ENCODE peak calls at places on chromosomes 12 and 14, in nine cellular contexts. R, G, V, Q, M, N, L, F and I are unnamed samples.

GRCh38 chr12:81231574-81232368 is 153.9 kb downstream of the ACSS3 start:
- DNase-seq in R (no peak), G (no peak), V (no peak), Q (no peak), M (no peak), N (no peak), L (no peak), F (no peak), I (no peak)

GRCh38 chr14:97785495-97785894 is 988.3 kb downstream of the VRK1 start:
- DNase-seq in R (no peak), G (no peak), V (no peak), Q (no peak), M (no peak), N (peak), L (no peak), F (no peak), I (no peak)

GRCh38 chr12:108570743-108571603 is 8.6 kb downstream of the ISCU start:
- DNase-seq in R (peak), G (no peak), V (no peak), Q (no peak), M (peak), N (peak), L (peak), F (peak), I (no peak)

GRCh38 chr14:26199599-26200370 is 398.0 kb downstream of the NOVA1 start:
- DNase-seq in R (no peak), G (no peak), V (peak), Q (no peak), M (no peak), N (peak), L (peak), F (no peak), I (no peak)

GRCh38 chr12:107207931-107208515 is 114.7 kb upstream of the CRY1 start:
- DNase-seq in R (peak), G (no peak), V (peak), Q (no peak), M (no peak), N (no peak), L (peak), F (no peak), I (no peak)

GRCh38 chr12:48631071-48631470 is 51.0 kb downstream of the KANSL2 start:
- DNase-seq in R (no peak), G (peak), V (no peak), Q (no peak), M (no peak), N (no peak), L (no peak), F (no peak), I (no peak)

GRCh38 chr14:91228112-91229004 is 16.1 kb downstream of the GPR68 start:
- DNase-seq in R (peak), G (peak), V (peak), Q (peak), M (peak), N (no peak), L (peak), F (peak), I (no peak)

GRCh38 chr14:73460691-73461127 is 2.4 kb upstream of the NUMB start:
- DNase-seq in R (peak), G (no peak), V (peak), Q (peak), M (no peak), N (no peak), L (peak), F (peak), I (no peak)

GRCh38 chr14:75427482-75428229 is at the start of gene JDP2:
- DNase-seq in R (peak), G (peak), V (peak), Q (peak), M (peak), N (peak), L (peak), F (peak), I (no peak)

GRCh38 chr14:58565834-58566233 is 71.9 kb upstream of the DACT1 start:
- DNase-seq in R (no peak), G (no peak), V (no peak), Q (no peak), M (no peak), N (no peak), L (no peak), F (no peak), I (no peak)

GRCh38 chr14:89188492-89188891 is 228.5 kb downstream of the FOXN3 start:
- DNase-seq in R (no peak), G (no peak), V (no peak), Q (no peak), M (no peak), N (no peak), L (no peak), F (no peak), I (no peak)

GRCh38 chr14:58752782-58753181 is 115.0 kb downstream of the DACT1 start:
- DNase-seq in R (no peak), G (no peak), V (no peak), Q (peak), M (no peak), N (no peak), L (peak), F (no peak), I (no peak)

GRCh38 chr12:110048242-110049027 is at the start of gene C12orf76:
- DNase-seq in R (peak), G (peak), V (peak), Q (peak), M (peak), N (peak), L (peak), F (peak), I (peak)

GRCh38 chr12:51898937-51899336 is 8.4 kb upstream of the ACVRL1 start:
- DNase-seq in R (peak), G (no peak), V (peak), Q (peak), M (no peak), N (no peak), L (peak), F (no peak), I (no peak)

GRCh38 chr12:33222357-33222756 is 217.3 kb downstream of the SYT10 start:
- DNase-seq in R (no peak), G (no peak), V (no peak), Q (no peak), M (peak), N (no peak), L (no peak), F (no peak), I (no peak)

GRCh38 chr14:86646125-86646524 is 1116.2 kb downstream of the FLRT2 start:
- DNase-seq in R (no peak), G (no peak), V (no peak), Q (no peak), M (no peak), N (no peak), L (no peak), F (no peak), I (no peak)

GRCh38 chr12:52182456-52182855 is 9.4 kb downstream of the KRT80 start:
- DNase-seq in R (peak), G (no peak), V (no peak), Q (no peak), M (no peak), N (no peak), L (no peak), F (no peak), I (no peak)

GRCh38 chr12:110006115-110006514 is 6.9 kb downstream of the ANKRD13A start:
- DNase-seq in R (no peak), G (no peak), V (no peak), Q (no peak), M (no peak), N (no peak), L (no peak), F (no peak), I (no peak)

GRCh38 chr14:34466691-34467090 is 4.7 kb upstream of the SPTSSA start:
- DNase-seq in R (no peak), G (no peak), V (no peak), Q (no peak), M (no peak), N (no peak), L (no peak), F (no peak), I (no peak)

GRCh38 chr14:21894003-21894897 is 220.6 kb upstream of the OR4E1 start:
- DNase-seq in R (no peak), G (no peak), V (no peak), Q (no peak), M (peak), N (peak), L (no peak), F (peak), I (no peak)

GRCh38 chr14:76473381-76474263 is 97.7 kb downstream of the ESRRB start:
- DNase-seq in R (peak), G (no peak), V (peak), Q (no peak), M (peak), N (no peak), L (no peak), F (no peak), I (no peak)

GRCh38 chr14:59869381-59870255 is 958 bp downstream of the RTN1 start:
- DNase-seq in R (no peak), G (no peak), V (no peak), Q (no peak), M (peak), N (no peak), L (peak), F (no peak), I (no peak)

GRCh38 chr12:96850676-96851075 is 56.4 kb upstream of the NEDD1 start:
- DNase-seq in R (no peak), G (no peak), V (no peak), Q (no peak), M (no peak), N (no peak), L (no peak), F (no peak), I (no peak)

GRCh38 chr12:47797432-47797831 is 22.3 kb downstream of the HDAC7 start:
- DNase-seq in R (no peak), G (no peak), V (no peak), Q (no peak), M (peak), N (no peak), L (no peak), F (peak), I (no peak)

GRCh38 chr12:120468846-120469449 is 600 bp downstream of the SRSF9 start:
- DNase-seq in R (peak), G (no peak), V (peak), Q (no peak), M (no peak), N (no peak), L (peak), F (no peak), I (no peak)

GRCh38 chr12:103373088-103373523 is 122.7 kb downstream of the C12orf42 start:
- DNase-seq in R (no peak), G (no peak), V (no peak), Q (no peak), M (no peak), N (no peak), L (no peak), F (no peak), I (no peak)

DNA sequence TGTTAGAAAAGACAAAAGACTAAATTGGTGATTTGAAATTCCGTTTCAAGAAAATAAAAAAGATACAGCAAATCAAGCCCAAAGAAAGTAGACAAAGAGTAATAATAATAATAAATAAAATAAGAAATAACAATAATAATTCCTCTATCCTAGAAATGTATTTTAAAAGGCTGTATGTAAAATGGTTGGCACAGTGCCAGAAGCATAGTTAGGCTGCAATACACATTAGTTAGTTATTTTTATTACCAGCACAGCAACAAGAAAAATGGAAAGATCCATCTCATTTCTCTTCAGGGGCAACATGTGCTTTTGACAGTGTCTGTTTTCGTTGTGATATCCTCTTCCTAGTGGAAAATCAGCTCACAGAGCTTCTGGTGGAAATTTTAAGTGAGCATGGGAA is 174.1 kb upstream of the TMTC1 start:
- DNase-seq in R (peak), G (no peak), V (no peak), Q (no peak), M (no peak), N (no peak), L (peak), F (no peak), I (no peak)
- H3K4me2 ChIP-seq in R (no peak), G (no peak), V (no peak), Q (no peak), M (no peak), N (no peak), L (no peak), F (no peak), I (no peak)

GRCh38 chr12:18294889-18295288 is 33.6 kb downstream of the PIK3C2G start:
- DNase-seq in R (no peak), G (no peak), V (no peak), Q (no peak), M (no peak), N (no peak), L (no peak), F (no peak), I (no peak)

GRCh38 chr12:18297883-18298282 is 36.6 kb downstream of the PIK3C2G start:
- DNase-seq in R (no peak), G (no peak), V (no peak), Q (no peak), M (peak), N (no peak), L (no peak), F (no peak), I (no peak)

GRCh38 chr12:18296201-18296908 is 35.0 kb downstream of the PIK3C2G start:
- DNase-seq in R (no peak), G (no peak), V (no peak), Q (peak), M (no peak), N (no peak), L (peak), F (no peak), I (no peak)

DNA sequence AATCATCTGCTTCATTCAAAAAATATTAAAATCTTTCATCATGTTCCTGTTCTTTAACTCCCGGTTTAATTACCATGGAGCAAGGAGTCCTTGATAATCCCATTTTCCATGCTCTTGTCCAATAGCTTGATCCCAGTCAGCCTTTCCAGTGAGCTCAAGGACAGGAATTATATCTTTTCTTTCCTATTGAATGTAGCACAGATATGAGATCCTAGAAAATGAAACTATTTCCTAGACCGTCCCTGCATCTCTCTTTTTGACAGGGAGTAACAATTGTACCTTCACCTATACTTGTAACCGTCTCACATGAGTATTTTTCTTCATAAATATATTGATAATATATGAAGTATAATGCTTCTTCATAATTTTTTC is 35.6 kb downstream of the PIK3C2G start:
- DNase-seq in R (no peak), G (no peak), V (no peak), Q (peak), M (no peak), N (no peak), L (no peak), F (no peak), I (no peak)
- H3K4me3 ChIP-seq in R (no peak), G (peak), V (peak), Q (peak), M (no peak), N (no peak), L (peak), F (no peak), I (peak)

GRCh38 chr12:68175566-68176033 is 16.1 kb upstream of the IFNG start:
- DNase-seq in R (no peak), G (no peak), V (no peak), Q (peak), M (no peak), N (peak), L (no peak), F (peak), I (no peak)
- H3K4me2 ChIP-seq in R (no peak), G (no peak), V (no peak), Q (no peak), M (no peak), N (peak), L (no peak), F (peak), I (no peak)

GRCh38 chr12:31900271-31900670 is 58.9 kb upstream of the RESF1 start:
- DNase-seq in R (no peak), G (no peak), V (no peak), Q (peak), M (no peak), N (no peak), L (no peak), F (no peak), I (no peak)

GRCh38 chr12:31896514-31897039 is 62.6 kb upstream of the RESF1 start:
- DNase-seq in R (peak), G (no peak), V (peak), Q (peak), M (peak), N (peak), L (no peak), F (peak), I (no peak)

GRCh38 chr12:31899136-31899535 is 60.1 kb upstream of the RESF1 start:
- DNase-seq in R (no peak), G (no peak), V (no peak), Q (no peak), M (no peak), N (no peak), L (no peak), F (no peak), I (no peak)

GRCh38 chr12:31895449-31896150 is 63.6 kb upstream of the RESF1 start:
- DNase-seq in R (no peak), G (no peak), V (no peak), Q (no peak), M (no peak), N (peak), L (no peak), F (peak), I (no peak)

GRCh38 chr12:31897791-31898503 is 61.3 kb upstream of the RESF1 start:
- DNase-seq in R (no peak), G (no peak), V (peak), Q (peak), M (peak), N (peak), L (peak), F (peak), I (no peak)
- H3K4me3 ChIP-seq in R (no peak), G (no peak), V (no peak), Q (no peak), M (no peak), N (peak), L (no peak), F (peak), I (no peak)

DNA sequence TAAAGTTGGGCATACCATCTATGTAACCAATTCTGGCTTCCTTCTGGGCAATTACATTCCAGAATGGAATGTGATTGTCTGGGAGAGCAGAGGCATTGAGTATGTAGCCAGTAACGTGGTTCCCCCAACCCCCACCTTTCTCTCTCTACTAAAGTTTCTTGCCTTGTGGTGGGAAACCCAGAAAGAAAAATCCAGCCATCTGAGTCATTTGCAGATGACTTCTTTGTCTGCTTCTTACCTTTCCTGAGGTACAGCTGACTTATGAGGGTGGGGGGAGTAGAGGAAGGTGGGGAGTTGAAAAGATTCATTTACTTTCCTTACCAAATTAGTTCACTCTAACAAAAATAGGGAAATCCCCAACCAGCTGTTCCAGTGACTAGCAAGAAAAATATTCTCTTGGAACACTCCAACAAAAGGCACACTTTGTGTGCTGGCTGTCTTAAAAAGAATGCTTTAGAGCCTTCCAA is 112.1 kb upstream of the FRMD6 start:
- DNase-seq in R (peak), G (peak), V (peak), Q (peak), M (peak), N (no peak), L (peak), F (no peak), I (peak)
- H3K4me2 ChIP-seq in R (peak), G (peak), V (peak), Q (peak), M (no peak), N (no peak), L (peak), F (no peak), I (peak)

DNA sequence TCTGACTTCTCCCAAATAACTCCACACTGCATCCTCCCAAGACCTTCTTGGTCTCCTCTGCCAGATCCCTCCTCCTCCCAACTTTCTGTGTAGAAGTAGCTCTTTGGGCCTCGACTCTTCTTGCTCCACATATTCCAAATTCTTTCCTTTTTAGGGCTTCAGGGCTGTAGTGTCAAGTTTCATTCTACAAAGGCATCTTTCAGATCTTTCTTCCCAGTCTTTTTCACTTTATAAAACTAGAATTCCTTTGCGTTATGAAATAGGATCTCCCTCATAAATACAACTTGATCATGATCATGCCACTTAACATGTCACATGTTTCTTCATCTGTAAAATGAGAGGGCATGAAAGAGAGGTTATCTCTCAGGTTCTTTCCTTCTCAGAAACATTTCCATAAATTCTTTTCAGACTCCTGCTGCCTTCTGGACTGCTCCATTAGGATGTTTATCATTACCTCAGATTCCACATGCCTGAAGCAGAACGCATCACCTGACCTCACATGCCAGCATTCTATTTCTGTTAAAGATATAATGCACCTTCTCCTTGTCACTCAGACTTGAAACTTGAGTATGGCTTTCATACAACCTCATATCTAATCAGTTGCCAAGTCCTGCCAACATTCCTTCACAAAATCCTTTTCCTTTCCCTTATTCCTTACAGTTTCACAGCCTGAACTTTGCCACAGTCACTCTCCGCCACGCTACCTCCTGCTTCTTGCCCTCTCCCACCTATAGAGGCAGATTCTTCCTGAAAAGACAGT is 8.5 kb downstream of the SLC38A1 start:
- DNase-seq in R (peak), G (peak), V (peak), Q (no peak), M (peak), N (no peak), L (peak), F (no peak), I (no peak)
- H3K4me3 ChIP-seq in R (peak), G (peak), V (no peak), Q (no peak), M (peak), N (no peak), L (peak), F (no peak), I (no peak)